ENCODE peak calls at places on chromosome 12, in four cellular contexts. One of them, this sample, is unnamed.
A peak's percentile ranks its signal among the peaks of the same experiment; 100 is the strongest.

GRCh38 chr12:90305379-90305778 is 596.7 kb upstream of the ATP2B1 start:
- DNase-seq in fibroblast of lung: no peak
- DNase-seq in HCT116: peak; percentile 6
- DNase-seq in GM23248: no peak
- DNase-seq in this sample: no peak

GRCh38 chr12:30847259-30847658 is 79.3 kb upstream of the TSPAN11 start:
- DNase-seq in fibroblast of lung: peak; percentile 58
- DNase-seq in HCT116: peak; percentile 62
- DNase-seq in GM23248: peak; percentile 77
- DNase-seq in this sample: peak; percentile 85

GRCh38 chr12:108594-108993 is 42.0 kb downstream of the IQSEC3 start:
- DNase-seq in fibroblast of lung: no peak
- DNase-seq in HCT116: no peak
- DNase-seq in GM23248: no peak
- DNase-seq in this sample: no peak

GRCh38 chr12:110765144-110765543 is 22.5 kb upstream of the PPP1CC start:
- DNase-seq in fibroblast of lung: no peak
- DNase-seq in HCT116: no peak
- DNase-seq in GM23248: no peak
- DNase-seq in this sample: no peak

GRCh38 chr12:124661382-124661781 is 94.0 kb upstream of the NCOR2 start:
- DNase-seq in fibroblast of lung: no peak
- DNase-seq in HCT116: no peak
- DNase-seq in GM23248: peak; percentile 10
- DNase-seq in this sample: no peak

GRCh38 chr12:110741795-110742717 is 635 bp downstream of the PPP1CC start:
- DNase-seq in fibroblast of lung: peak; percentile 44
- DNase-seq in HCT116: no peak
- DNase-seq in GM23248: peak; percentile 70
- DNase-seq in this sample: peak; percentile 39

GRCh38 chr12:120762093-120762492 is 36.5 kb downstream of the ACADS start:
- DNase-seq in fibroblast of lung: peak; percentile 32
- DNase-seq in HCT116: no peak
- DNase-seq in GM23248: no peak
- DNase-seq in this sample: peak; percentile 14

GRCh38 chr12:131137836-131138637 is 184.3 kb downstream of the ADGRD1 start:
- DNase-seq in fibroblast of lung: no peak
- DNase-seq in HCT116: no peak
- DNase-seq in GM23248: peak; percentile 47
- DNase-seq in this sample: no peak

GRCh38 chr12:25072901-25073645 is 121.9 kb downstream of the DNAI7 start:
- DNase-seq in fibroblast of lung: no peak
- DNase-seq in HCT116: no peak
- DNase-seq in GM23248: no peak
- DNase-seq in this sample: no peak

GRCh38 chr12:75020068-75020557 is 189.5 kb downstream of the KCNC2 start:
- DNase-seq in fibroblast of lung: peak; percentile 1
- DNase-seq in HCT116: peak; percentile 10
- DNase-seq in GM23248: peak; percentile 0
- DNase-seq in this sample: no peak

GRCh38 chr12:8823565-8824300 is 1.3 kb downstream of the A2ML1 start:
- DNase-seq in fibroblast of lung: peak; percentile 33
- DNase-seq in HCT116: peak; percentile 6
- DNase-seq in GM23248: peak; percentile 41
- DNase-seq in this sample: peak; percentile 43

DNA sequence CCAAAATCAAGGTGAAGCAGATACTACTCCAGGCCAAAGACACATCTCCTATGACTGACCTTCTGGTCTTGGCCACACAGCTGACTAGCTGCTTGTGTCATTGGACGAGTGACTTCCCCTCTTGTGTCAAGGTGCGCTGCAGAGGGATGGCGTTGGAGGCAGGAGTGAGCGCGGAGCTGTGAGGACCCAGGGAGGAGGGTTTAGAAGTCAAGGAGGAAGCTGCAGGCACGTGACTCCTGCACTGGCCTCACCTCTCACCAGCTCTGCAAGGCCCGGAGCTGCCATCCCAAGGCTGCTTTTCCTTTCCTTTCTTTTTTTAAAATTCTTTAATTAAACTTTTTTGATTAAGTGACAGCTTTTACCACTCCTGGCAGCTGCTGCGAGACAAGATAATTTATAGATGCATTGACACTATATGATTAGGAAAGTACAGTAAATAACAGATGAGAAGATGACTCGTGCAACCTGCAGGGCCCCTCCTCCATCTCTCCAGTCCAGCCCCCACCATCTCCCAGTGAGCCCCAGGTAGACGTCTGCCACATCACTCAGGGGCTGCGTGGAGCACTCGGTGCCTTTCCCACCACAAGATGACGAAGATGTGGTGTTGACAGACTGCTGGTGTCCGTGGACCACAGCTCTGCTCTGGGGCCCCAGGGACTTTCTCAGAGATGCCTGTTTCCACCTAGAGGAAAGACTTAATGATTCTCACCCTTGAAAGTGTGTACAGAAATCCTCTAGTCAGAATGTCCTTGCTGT is 350.6 kb downstream of the CACNA1C start:
- DNase-seq in fibroblast of lung: no peak
- DNase-seq in HCT116: no peak
- DNase-seq in GM23248: no peak
- DNase-seq in this sample: no peak
- TF ChIP-seq EZH2 in fibroblast of lung: no peak
- TF ChIP-seq EZH2 in HCT116: no peak
- TF ChIP-seq EZH2 in GM23248: no peak
- TF ChIP-seq EZH2 in this sample: no peak

GRCh38 chr12:58917699-58918334 is 2.5 kb downstream of the LRIG3 start:
- DNase-seq in fibroblast of lung: peak; percentile 47
- DNase-seq in HCT116: no peak
- DNase-seq in GM23248: peak; percentile 36
- DNase-seq in this sample: peak; percentile 57
- H3K4me3 ChIP-seq in fibroblast of lung: peak overlapping the region; percentile 95
- H3K4me3 ChIP-seq in HCT116: no peak overlapping the region
- H3K4me3 ChIP-seq in GM23248: peak overlapping the region; percentile 95
- H3K4me3 ChIP-seq in this sample: peak overlapping the region; percentile 67

GRCh38 chr12:53336137-53336785 is at the start of gene SP7:
- DNase-seq in fibroblast of lung: no peak
- DNase-seq in HCT116: no peak
- DNase-seq in GM23248: no peak
- DNase-seq in this sample: no peak
- TF ChIP-seq EZH2 in fibroblast of lung: no peak
- TF ChIP-seq EZH2 in HCT116: no peak
- TF ChIP-seq EZH2 in GM23248: no peak
- TF ChIP-seq EZH2 in this sample: no peak

GRCh38 chr12:27970981-27971489 is 1.5 kb downstream of the PTHLH start:
- DNase-seq in fibroblast of lung: peak; percentile 44
- DNase-seq in HCT116: no peak
- DNase-seq in GM23248: peak; percentile 37
- DNase-seq in this sample: no peak
- H3K4me3 ChIP-seq in fibroblast of lung: peak overlapping the region; percentile 66
- H3K4me3 ChIP-seq in HCT116: no peak overlapping the region
- H3K4me3 ChIP-seq in GM23248: peak overlapping the region; percentile 76
- H3K4me3 ChIP-seq in this sample: peak overlapping the region; percentile 53

GRCh38 chr12:56751712-56752598 is at the start of gene PRIM1:
- DNase-seq in fibroblast of lung: peak; percentile 70
- DNase-seq in HCT116: peak; percentile 67
- DNase-seq in GM23248: peak; percentile 92
- DNase-seq in this sample: peak; percentile 92
- TF ChIP-seq EZH2 in fibroblast of lung: no peak
- TF ChIP-seq EZH2 in HCT116: no peak
- TF ChIP-seq EZH2 in GM23248: no peak
- TF ChIP-seq EZH2 in this sample: no peak

DNA sequence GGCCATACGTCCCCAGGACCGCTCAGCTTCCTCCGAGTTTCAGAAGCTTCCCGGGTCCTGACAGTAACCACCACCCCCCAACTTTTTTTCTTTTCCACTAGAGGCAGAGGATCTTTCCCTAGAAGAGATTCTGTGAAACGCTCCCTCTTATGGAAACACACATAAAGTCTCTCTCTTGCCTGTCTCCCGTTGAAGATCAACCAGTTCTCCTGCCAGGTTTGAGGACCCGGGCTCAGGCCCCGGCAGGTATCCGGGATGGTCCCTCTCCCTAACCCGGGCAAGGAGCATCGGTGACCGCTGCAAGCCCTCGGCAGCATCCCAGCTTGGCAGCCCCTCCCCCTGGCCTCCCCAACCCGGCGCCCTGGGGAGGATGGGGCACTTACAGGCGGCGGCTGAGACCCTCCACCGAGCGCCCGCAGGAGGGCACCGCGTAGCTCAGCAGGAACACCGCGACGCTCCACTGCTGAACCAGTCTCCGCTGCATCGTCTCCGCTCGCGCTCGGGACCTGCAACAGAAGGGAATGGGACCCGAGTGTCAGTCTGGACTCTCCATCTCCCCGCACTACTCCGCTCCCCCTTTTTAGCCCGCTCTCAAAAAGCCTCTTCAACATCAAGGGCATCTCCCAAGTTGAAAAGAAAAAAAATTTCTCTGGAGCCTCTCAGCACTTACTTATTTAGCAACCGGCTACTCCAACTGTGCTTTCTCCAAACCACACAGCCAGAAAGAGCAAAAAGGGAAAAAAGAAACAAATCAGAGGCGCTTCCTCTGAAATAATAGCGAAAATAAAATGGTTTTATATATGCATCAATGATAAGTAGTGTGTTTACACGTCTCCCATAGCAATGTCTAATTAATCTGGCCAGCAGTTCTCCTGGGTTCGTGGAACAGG is 3.3 kb downstream of the PTHLH start:
- DNase-seq in fibroblast of lung: peak; percentile 49
- DNase-seq in HCT116: no peak
- DNase-seq in GM23248: peak; percentile 73
- DNase-seq in this sample: peak; percentile 55
- H3K4me3 ChIP-seq in fibroblast of lung: peak overlapping the region; percentile 66
- H3K4me3 ChIP-seq in HCT116: peak overlapping the region; percentile 60
- H3K4me3 ChIP-seq in GM23248: peak overlapping the region; percentile 76
- H3K4me3 ChIP-seq in this sample: peak overlapping the region; percentile 53

DNA sequence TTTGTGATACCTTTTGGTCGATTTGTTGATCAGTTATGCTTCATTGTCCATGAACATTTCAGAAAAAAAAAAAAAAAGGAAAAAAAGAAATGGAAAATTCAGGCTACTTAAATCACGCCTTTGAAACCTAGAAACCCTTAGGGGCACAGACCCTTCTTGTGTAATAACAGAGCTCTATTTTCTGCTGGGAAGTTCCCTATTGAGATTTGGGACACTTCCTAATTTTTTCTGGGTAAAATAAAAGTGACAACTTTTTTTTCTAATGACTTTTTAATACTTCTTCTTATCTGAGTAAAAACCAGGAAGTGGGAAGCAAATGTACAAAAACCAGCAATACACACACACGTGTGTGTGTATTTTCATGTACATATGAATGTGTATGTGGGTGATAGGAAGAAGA is 35.8 kb downstream of the ETV6 start:
- DNase-seq in fibroblast of lung: no peak
- DNase-seq in HCT116: no peak
- DNase-seq in GM23248: no peak
- DNase-seq in this sample: no peak
- TF ChIP-seq EZH2 in fibroblast of lung: no peak
- TF ChIP-seq EZH2 in HCT116: no peak
- TF ChIP-seq EZH2 in GM23248: no peak
- TF ChIP-seq EZH2 in this sample: no peak

GRCh38 chr12:76266797-76267196 is 81.4 kb downstream of the BBS10 start:
- DNase-seq in fibroblast of lung: peak; percentile 94
- DNase-seq in HCT116: no peak
- DNase-seq in GM23248: peak; percentile 95
- DNase-seq in this sample: peak; percentile 22
- H3K4me3 ChIP-seq in fibroblast of lung: no peak overlapping the region
- H3K4me3 ChIP-seq in HCT116: no peak overlapping the region
- H3K4me3 ChIP-seq in GM23248: peak overlapping the region; percentile 21
- H3K4me3 ChIP-seq in this sample: no peak overlapping the region

GRCh38 chr12:106582661-106583577 is at the start of gene RFX4:
- DNase-seq in fibroblast of lung: no peak
- DNase-seq in HCT116: no peak
- DNase-seq in GM23248: no peak
- DNase-seq in this sample: peak; percentile 25
- TF ChIP-seq EZH2 in fibroblast of lung: peak; percentile 80
- TF ChIP-seq EZH2 in HCT116: no peak
- TF ChIP-seq EZH2 in GM23248: peak; percentile 93
- TF ChIP-seq EZH2 in this sample: peak; percentile 49

DNA sequence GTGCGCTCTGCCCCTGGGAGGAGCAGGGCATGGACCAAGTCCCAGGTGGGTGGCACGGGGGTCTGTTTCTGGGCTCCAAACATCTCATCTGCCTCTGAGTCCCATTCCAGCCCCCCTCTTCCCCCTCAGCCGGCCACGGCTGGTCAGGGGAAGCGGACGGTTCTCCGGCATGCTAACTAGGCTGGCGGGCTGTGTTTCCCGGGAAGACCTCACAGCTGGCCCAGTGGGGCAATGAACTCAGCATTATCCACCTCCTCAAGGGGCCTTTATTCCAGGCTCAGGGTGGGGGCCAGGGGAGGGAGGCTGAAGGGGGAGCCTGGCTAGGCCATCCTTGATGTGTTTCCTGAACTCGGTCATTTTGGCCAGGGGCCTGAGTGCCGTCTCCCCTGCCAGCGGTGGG is 7.7 kb downstream of the LRP1 start:
- DNase-seq in fibroblast of lung: peak; percentile 45
- DNase-seq in HCT116: no peak
- DNase-seq in GM23248: peak; percentile 77
- DNase-seq in this sample: no peak
- H3K4me3 ChIP-seq in fibroblast of lung: peak overlapping the region; percentile 51
- H3K4me3 ChIP-seq in HCT116: no peak overlapping the region
- H3K4me3 ChIP-seq in GM23248: peak overlapping the region; percentile 90
- H3K4me3 ChIP-seq in this sample: no peak overlapping the region

This sample was measured in A673.